ENCODE peak calls at places on chromosomes 3 and 15, in ten cellular contexts. G is ELR, H is Daoy, Q is AG08395, A is nephron progenitor cell, U is SW480, N is type B pancreatic cell, P is mucosa of descending colon, K is neural progenitor cell, J is HT1080. L is an unnamed sample.

GRCh38 chr3:160653514-160653913 is 23.4 kb upstream of the ARL14 start:
- DNase-seq in A (no peak), U (no peak), K (no peak), J (no peak), P (no peak), N (no peak), Q (no peak), G (no peak), H (no peak), L (no peak)

GRCh38 chr3:11705049-11705448 is 61.3 kb upstream of the VGLL4 start:
- DNase-seq in J (no peak), K (no peak), N (no peak), H (no peak), U (no peak), G (peak), Q (peak), A (no peak), P (no peak), L (no peak)

GRCh38 chr3:114319453-114319852 is 25.6 kb downstream of the TIGIT start:
- DNase-seq in U (peak), J (peak), P (no peak), H (peak), G (peak), K (peak), N (no peak), A (no peak), Q (peak), L (no peak)

GRCh38 chr3:151468284-151468917 is 7.5 kb upstream of the IGSF10 start:
- DNase-seq in Q (peak), N (no peak), A (peak), H (peak), K (peak), G (peak), P (no peak), J (peak), U (peak), L (no peak)

GRCh38 chr3:50660386-50660785 is 14.3 kb upstream of the DOCK3 start:
- DNase-seq in G (no peak), J (no peak), H (no peak), K (no peak), U (no peak), A (no peak), Q (no peak), P (no peak), N (no peak), L (no peak)

GRCh38 chr15:26974120-26974780 is 3.3 kb downstream of the GABRG3 start:
- DNase-seq in Q (peak), U (peak), K (peak), J (no peak), A (no peak), N (no peak), H (no peak), P (no peak), G (peak), L (no peak)

GRCh38 chr3:126358038-126358815 is 1.0 kb upstream of the KLF15 start:
- DNase-seq in N (no peak), P (no peak), U (peak), H (peak), G (no peak), J (no peak), K (peak), A (no peak), Q (no peak), L (no peak)

GRCh38 chr3:171488479-171488878 is 28.3 kb upstream of the TNIK start:
- DNase-seq in N (no peak), U (no peak), P (no peak), H (no peak), G (no peak), Q (no peak), K (no peak), A (no peak), J (no peak), L (no peak)

GRCh38 chr3:4520013-4520881 is 27.1 kb downstream of the ITPR1 start:
- DNase-seq in H (no peak), K (no peak), N (no peak), P (no peak), J (no peak), A (no peak), G (no peak), U (no peak), Q (no peak), L (no peak)

GRCh38 chr3:41143421-41144031 is 55.8 kb upstream of the CTNNB1 start:
- DNase-seq in K (no peak), Q (no peak), H (no peak), J (no peak), P (no peak), A (no peak), G (no peak), N (no peak), U (no peak), L (no peak)

GRCh38 chr3:57755368-57756021 is 614 bp upstream of the SLMAP start:
- DNase-seq in G (peak), Q (peak), J (peak), N (no peak), P (peak), H (peak), U (peak), K (peak), A (peak), L (peak)

GRCh38 chr15:62999923-63000484 is 42.5 kb upstream of the TPM1 start:
- DNase-seq in J (no peak), K (peak), U (peak), Q (no peak), N (no peak), G (no peak), A (no peak), P (no peak), H (no peak), L (no peak)

GRCh38 chr3:52490938-52491526 is 4.1 kb upstream of the STAB1 start:
- DNase-seq in A (no peak), Q (no peak), N (no peak), G (peak), K (no peak), P (no peak), J (peak), H (peak), U (no peak), L (no peak)

GRCh38 chr15:47431501-47431900 is 285.8 kb upstream of the SEMA6D start:
- DNase-seq in U (no peak), J (peak), Q (peak), K (no peak), P (no peak), G (peak), H (peak), A (no peak), N (no peak), L (no peak)

GRCh38 chr3:129119365-129120100 is 2.1 kb downstream of the RAB43 start:
- DNase-seq in J (no peak), K (no peak), P (peak), U (peak), N (no peak), G (no peak), A (no peak), H (no peak), Q (no peak), L (no peak)

GRCh38 chr15:89018235-89018634 is 70.0 kb upstream of the ABHD2 start:
- DNase-seq in K (no peak), P (no peak), H (no peak), J (no peak), N (no peak), Q (peak), A (peak), G (no peak), U (no peak), L (no peak)

GRCh38 chr15:96358795-96359190 is 28.3 kb downstream of the NR2F2 start:
- DNase-seq in P (no peak), J (no peak), A (no peak), Q (no peak), U (no peak), G (no peak), K (no peak), N (no peak), H (no peak), L (no peak)

GRCh38 chr3:131083190-131083863 is 56.6 kb downstream of the NEK11 start:
- DNase-seq in A (peak), U (no peak), J (no peak), Q (peak), N (no peak), G (no peak), P (peak), H (peak), K (peak), L (no peak)

GRCh38 chr3:102054543-102054942 is 205.2 kb downstream of the NFKBIZ start:
- DNase-seq in U (no peak), P (no peak), Q (no peak), A (no peak), K (no peak), N (no peak), G (no peak), J (no peak), H (no peak), L (no peak)